ENCODE peak calls at places on chromosomes 13 and 19, in seven cellular contexts. G, I, E, K, Q, Z and N are unnamed samples.

GRCh38 chr13:110455941-110456340 is 105.6 kb downstream of the RAB20 start:
- DNase-seq in G (no peak), I (no peak), E (no peak), K (peak), Q (peak), Z (peak), N (peak)

GRCh38 chr13:20401958-20402856 is 123.5 kb downstream of the CRYL1 start:
- DNase-seq in G (peak), I (no peak), E (no peak), K (no peak), Q (peak), Z (no peak), N (no peak)

GRCh38 chr13:102580552-102581169 is 16.1 kb upstream of the TPP2 start:
- DNase-seq in G (no peak), I (no peak), E (peak), K (peak), Q (no peak), Z (peak), N (no peak)

GRCh38 chr13:35210234-35210633 is 266.3 kb downstream of the MAB21L1 start:
- DNase-seq in G (no peak), I (no peak), E (no peak), K (peak), Q (no peak), Z (no peak), N (no peak)

GRCh38 chr19:5081441-5082161 is 112.7 kb downstream of the KDM4B start:
- DNase-seq in G (no peak), I (no peak), E (no peak), K (no peak), Q (no peak), Z (no peak), N (no peak)

GRCh38 chr13:48660356-48661076 is 6.8 kb downstream of the CYSLTR2 start:
- DNase-seq in G (no peak), I (no peak), E (no peak), K (no peak), Q (no peak), Z (no peak), N (no peak)

GRCh38 chr13:73715910-73716257 is 418.3 kb downstream of the KLF12 start:
- DNase-seq in G (no peak), I (no peak), E (no peak), K (no peak), Q (no peak), Z (no peak), N (no peak)

GRCh38 chr19:19096641-19097627 is 33.1 kb downstream of the SLC25A42 start:
- DNase-seq in G (no peak), I (no peak), E (no peak), K (no peak), Q (no peak), Z (no peak), N (no peak)

GRCh38 chr13:32849369-32849768 is 166.9 kb upstream of the KL start:
- DNase-seq in G (peak), I (no peak), E (no peak), K (no peak), Q (no peak), Z (no peak), N (no peak)

GRCh38 chr13:97174638-97175037 is 47.5 kb upstream of the MBNL2 start:
- DNase-seq in G (no peak), I (no peak), E (no peak), K (no peak), Q (no peak), Z (no peak), N (no peak)

GRCh38 chr13:24842533-24843278 is 78.7 kb downstream of the RNF17 start:
- DNase-seq in G (no peak), I (no peak), E (no peak), K (peak), Q (no peak), Z (no peak), N (no peak)

GRCh38 chr13:42215578-42216421 is 56.2 kb upstream of the AKAP11 start:
- DNase-seq in G (no peak), I (no peak), E (no peak), K (peak), Q (no peak), Z (peak), N (no peak)

GRCh38 chr19:6421075-6422014 is 3.3 kb downstream of the KHSRP start:
- DNase-seq in G (no peak), I (no peak), E (no peak), K (no peak), Q (no peak), Z (no peak), N (no peak)

GRCh38 chr13:87376081-87376480 is 295.1 kb upstream of the SLITRK5 start:
- DNase-seq in G (no peak), I (no peak), E (no peak), K (peak), Q (no peak), Z (no peak), N (no peak)

GRCh38 chr19:14006766-14007562 is 844 bp upstream of the RFX1 start:
- DNase-seq in G (peak), I (no peak), E (no peak), K (no peak), Q (no peak), Z (no peak), N (peak)

GRCh38 chr19:1270168-1270853 is 1.2 kb downstream of the CIRBP start:
- DNase-seq in G (no peak), I (no peak), E (no peak), K (peak), Q (no peak), Z (no peak), N (no peak)

GRCh38 chr13:44470623-44471562 is 97.3 kb downstream of the SERP2 start:
- DNase-seq in G (no peak), I (no peak), E (no peak), K (peak), Q (no peak), Z (no peak), N (no peak)

GRCh38 chr19:40380199-40381037 is 9.6 kb downstream of the HIPK4 start:
- DNase-seq in G (no peak), I (no peak), E (no peak), K (peak), Q (no peak), Z (no peak), N (no peak)

GRCh38 chr13:101453784-101454201 is 1.3 kb downstream of the ITGBL1 start:
- DNase-seq in G (no peak), I (no peak), E (no peak), K (peak), Q (peak), Z (peak), N (no peak)

GRCh38 chr13:68023838-68024581 is 793.9 kb upstream of the PCDH9 start:
- DNase-seq in G (no peak), I (no peak), E (no peak), K (no peak), Q (no peak), Z (no peak), N (no peak)